ENCODE peak calls at places on chromosomes 12 and 14, in five cellular contexts. One of them, this sample, is unnamed.

GRCh38 chr14:21382095-21382494 is 1.7 kb downstream of the SUPT16H start:
- DNase-seq in endothelial cell of umbilical vein: no peak
- DNase-seq in GM23248: peak
- DNase-seq in GM23338: no peak
- DNase-seq in mammary epithelial cell: no peak
- DNase-seq in this sample: peak

GRCh38 chr12:46660719-46661118 is 165.1 kb downstream of the SLC38A4 start:
- DNase-seq in endothelial cell of umbilical vein: no peak
- DNase-seq in GM23338: no peak
- DNase-seq in GM23248: peak
- DNase-seq in mammary epithelial cell: no peak
- DNase-seq in this sample: no peak

GRCh38 chr14:52950898-52951729 is at the start of gene FERMT2:
- DNase-seq in endothelial cell of umbilical vein: peak
- DNase-seq in mammary epithelial cell: peak
- DNase-seq in GM23338: peak
- DNase-seq in GM23248: peak
- DNase-seq in this sample: peak

GRCh38 chr12:77855548-77855947 is 24.9 kb downstream of the NAV3 start:
- DNase-seq in mammary epithelial cell: no peak
- DNase-seq in GM23338: no peak
- DNase-seq in GM23248: no peak
- DNase-seq in endothelial cell of umbilical vein: no peak
- DNase-seq in this sample: peak

GRCh38 chr14:56816575-56817391 is 6.5 kb upstream of the OTX2 start:
- DNase-seq in endothelial cell of umbilical vein: no peak
- DNase-seq in GM23338: peak
- DNase-seq in mammary epithelial cell: peak
- DNase-seq in GM23248: no peak
- DNase-seq in this sample: no peak

GRCh38 chr12:12482150-12482761 is 80.4 kb downstream of the DUSP16 start:
- DNase-seq in GM23248: no peak
- DNase-seq in endothelial cell of umbilical vein: no peak
- DNase-seq in mammary epithelial cell: no peak
- DNase-seq in GM23338: no peak
- DNase-seq in this sample: no peak

GRCh38 chr14:99168330-99168729 is 103.7 kb downstream of the BCL11B start:
- DNase-seq in GM23338: no peak
- DNase-seq in endothelial cell of umbilical vein: no peak
- DNase-seq in GM23248: no peak
- DNase-seq in mammary epithelial cell: no peak
- DNase-seq in this sample: no peak

GRCh38 chr12:27927347-27927746 is 45.2 kb downstream of the PTHLH start:
- DNase-seq in mammary epithelial cell: no peak
- DNase-seq in GM23248: no peak
- DNase-seq in GM23338: no peak
- DNase-seq in endothelial cell of umbilical vein: no peak
- DNase-seq in this sample: no peak

GRCh38 chr12:4817813-4818212 is 91.9 kb upstream of the KCNA1 start:
- DNase-seq in endothelial cell of umbilical vein: no peak
- DNase-seq in GM23248: no peak
- DNase-seq in GM23338: no peak
- DNase-seq in mammary epithelial cell: no peak
- DNase-seq in this sample: no peak

GRCh38 chr14:36365766-36366165 is 45.3 kb upstream of the MBIP start:
- DNase-seq in GM23338: no peak
- DNase-seq in GM23248: no peak
- DNase-seq in endothelial cell of umbilical vein: no peak
- DNase-seq in mammary epithelial cell: no peak
- DNase-seq in this sample: no peak

GRCh38 chr12:24226745-24227350 is 277.4 kb upstream of the SOX5 start:
- DNase-seq in GM23248: peak
- DNase-seq in mammary epithelial cell: peak
- DNase-seq in endothelial cell of umbilical vein: peak
- DNase-seq in GM23338: no peak
- DNase-seq in this sample: peak

GRCh38 chr12:119311897-119312296 is 22.6 kb upstream of the CCDC60 start:
- DNase-seq in GM23248: no peak
- DNase-seq in mammary epithelial cell: no peak
- DNase-seq in GM23338: no peak
- DNase-seq in endothelial cell of umbilical vein: no peak
- DNase-seq in this sample: no peak
- TF ChIP-seq EZH2 in GM23248: no peak
- TF ChIP-seq EZH2 in mammary epithelial cell: no peak
- TF ChIP-seq EZH2 in GM23338: no peak
- TF ChIP-seq EZH2 in endothelial cell of umbilical vein: no peak
- TF ChIP-seq EZH2 in this sample: no peak

DNA sequence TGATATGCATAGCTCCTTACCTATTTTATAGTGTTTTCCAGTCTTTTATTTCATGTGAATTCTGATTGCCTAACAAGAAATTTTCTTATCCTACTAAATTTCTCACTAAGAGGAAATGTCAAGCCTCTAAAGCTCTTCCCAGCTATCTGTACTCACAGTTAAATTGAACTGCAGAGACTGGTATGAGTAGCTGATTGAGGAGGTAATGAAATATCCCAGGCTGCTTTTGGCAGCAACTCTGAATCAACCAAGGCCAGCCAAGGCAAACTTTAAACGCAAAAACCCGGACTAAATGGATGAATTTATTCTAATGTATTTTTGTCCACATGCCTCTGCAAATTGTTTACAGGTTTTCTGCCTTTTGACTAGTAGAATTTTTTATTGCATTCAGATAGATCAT is 119.1 kb upstream of the PMCH start:
- DNase-seq in mammary epithelial cell: no peak
- DNase-seq in GM23248: no peak
- DNase-seq in endothelial cell of umbilical vein: no peak
- DNase-seq in GM23338: no peak
- DNase-seq in this sample: no peak
- H3K27ac ChIP-seq in mammary epithelial cell: no peak
- H3K27ac ChIP-seq in GM23248: no peak
- H3K27ac ChIP-seq in endothelial cell of umbilical vein: no peak
- H3K27ac ChIP-seq in GM23338: no peak
- H3K27ac ChIP-seq in this sample: no peak

GRCh38 chr14:23379331-23380196 is 2.7 kb downstream of the CMTM5 start:
- DNase-seq in endothelial cell of umbilical vein: peak
- DNase-seq in GM23248: peak
- DNase-seq in mammary epithelial cell: peak
- DNase-seq in GM23338: peak
- DNase-seq in this sample: peak
- TF ChIP-seq EZH2 in endothelial cell of umbilical vein: no peak
- TF ChIP-seq EZH2 in GM23248: no peak
- TF ChIP-seq EZH2 in mammary epithelial cell: no peak
- TF ChIP-seq EZH2 in GM23338: no peak
- TF ChIP-seq EZH2 in this sample: no peak

DNA sequence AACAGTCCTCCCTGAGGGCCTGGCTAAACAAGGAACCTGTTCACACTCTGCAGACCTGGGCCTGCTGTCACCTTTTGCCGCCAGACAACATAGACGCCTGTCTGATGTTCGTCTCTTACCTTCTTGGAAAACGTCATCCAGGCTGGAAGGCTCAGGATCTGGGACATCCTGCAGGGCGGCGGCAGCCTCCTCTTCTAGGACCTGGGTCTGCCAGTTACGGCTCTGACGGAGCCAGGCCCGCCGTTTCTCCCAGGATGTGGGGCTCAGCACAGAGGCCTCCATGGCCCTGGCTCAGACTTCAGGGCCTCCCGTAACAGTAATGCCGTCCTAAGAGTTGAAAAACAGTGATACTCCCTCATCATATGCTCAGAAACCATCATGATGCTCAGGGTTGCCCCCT is 10.3 kb downstream of the TESPA1 start:
- DNase-seq in GM23338: peak
- DNase-seq in GM23248: no peak
- DNase-seq in endothelial cell of umbilical vein: no peak
- DNase-seq in mammary epithelial cell: no peak
- DNase-seq in this sample: no peak
- H3K27ac ChIP-seq in GM23338: no peak
- H3K27ac ChIP-seq in GM23248: no peak
- H3K27ac ChIP-seq in endothelial cell of umbilical vein: no peak
- H3K27ac ChIP-seq in mammary epithelial cell: no peak
- H3K27ac ChIP-seq in this sample: no peak

GRCh38 chr12:20370001-20370381 is 1.7 kb downstream of the PDE3A start:
- DNase-seq in mammary epithelial cell: no peak
- DNase-seq in endothelial cell of umbilical vein: peak
- DNase-seq in GM23338: peak
- DNase-seq in GM23248: peak
- DNase-seq in this sample: no peak

GRCh38 chr12:20367731-20368652 is at the start of gene PDE3A:
- DNase-seq in GM23338: peak
- DNase-seq in GM23248: peak
- DNase-seq in mammary epithelial cell: peak
- DNase-seq in endothelial cell of umbilical vein: peak
- DNase-seq in this sample: peak

GRCh38 chr12:20369164-20370000 is 1.0 kb downstream of the PDE3A start:
- DNase-seq in endothelial cell of umbilical vein: peak
- DNase-seq in GM23338: peak
- DNase-seq in mammary epithelial cell: peak
- DNase-seq in GM23248: peak
- DNase-seq in this sample: peak

GRCh38 chr12:20366776-20367409 is 1.4 kb upstream of the PDE3A start:
- DNase-seq in GM23338: no peak
- DNase-seq in endothelial cell of umbilical vein: no peak
- DNase-seq in GM23248: no peak
- DNase-seq in mammary epithelial cell: no peak
- DNase-seq in this sample: no peak

GRCh38 chr12:20368653-20369163 is 371 bp downstream of the PDE3A start:
- DNase-seq in endothelial cell of umbilical vein: peak
- DNase-seq in GM23248: peak
- DNase-seq in mammary epithelial cell: peak
- DNase-seq in GM23338: peak
- DNase-seq in this sample: peak
- TF ChIP-seq EZH2 in endothelial cell of umbilical vein: no peak
- TF ChIP-seq EZH2 in GM23248: no peak
- TF ChIP-seq EZH2 in mammary epithelial cell: no peak
- TF ChIP-seq EZH2 in GM23338: peak
- TF ChIP-seq EZH2 in this sample: no peak

GRCh38 chr12:47801170-47801903 is 18.4 kb downstream of the HDAC7 start:
- DNase-seq in GM23248: peak
- DNase-seq in GM23338: no peak
- DNase-seq in endothelial cell of umbilical vein: peak
- DNase-seq in mammary epithelial cell: no peak
- DNase-seq in this sample: no peak

GRCh38 chr12:47801904-47802246 is 17.8 kb downstream of the HDAC7 start:
- DNase-seq in mammary epithelial cell: no peak
- DNase-seq in endothelial cell of umbilical vein: peak
- DNase-seq in GM23338: no peak
- DNase-seq in GM23248: no peak
- DNase-seq in this sample: no peak

GRCh38 chr12:47802312-47802711 is 17.4 kb downstream of the HDAC7 start:
- DNase-seq in endothelial cell of umbilical vein: no peak
- DNase-seq in GM23338: peak
- DNase-seq in mammary epithelial cell: no peak
- DNase-seq in GM23248: peak
- DNase-seq in this sample: no peak

GRCh38 chr12:47804177-47804576 is 15.5 kb downstream of the HDAC7 start:
- DNase-seq in mammary epithelial cell: no peak
- DNase-seq in endothelial cell of umbilical vein: no peak
- DNase-seq in GM23248: no peak
- DNase-seq in GM23338: no peak
- DNase-seq in this sample: no peak

GRCh38 chr12:47803196-47803875 is 16.4 kb downstream of the HDAC7 start:
- DNase-seq in GM23248: no peak
- DNase-seq in endothelial cell of umbilical vein: no peak
- DNase-seq in GM23338: no peak
- DNase-seq in mammary epithelial cell: no peak
- DNase-seq in this sample: no peak
- H3K27ac ChIP-seq in GM23248: no peak
- H3K27ac ChIP-seq in endothelial cell of umbilical vein: peak
- H3K27ac ChIP-seq in GM23338: no peak
- H3K27ac ChIP-seq in mammary epithelial cell: no peak
- H3K27ac ChIP-seq in this sample: no peak

DNA sequence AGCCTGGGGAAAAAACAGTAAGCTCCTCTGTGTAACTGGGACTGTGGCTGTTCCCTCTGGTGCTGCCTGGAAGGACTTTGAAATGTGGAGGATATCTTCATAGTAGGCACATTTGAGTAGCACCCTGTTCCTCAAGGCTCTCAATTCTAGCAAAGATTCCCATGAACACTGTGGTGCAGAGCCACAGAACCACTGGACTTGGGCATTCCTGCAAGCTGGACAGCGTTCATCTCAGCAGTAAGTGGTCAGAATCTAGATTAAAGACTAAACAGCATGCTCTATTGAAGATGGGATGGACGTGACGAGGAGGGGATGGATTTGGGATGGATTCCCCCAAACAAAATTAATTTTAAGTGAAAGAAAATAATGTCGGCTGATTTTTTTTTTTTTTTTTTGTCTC is 9.4 kb upstream of the YBX3 start:
- DNase-seq in GM23248: no peak
- DNase-seq in GM23338: no peak
- DNase-seq in endothelial cell of umbilical vein: no peak
- DNase-seq in mammary epithelial cell: no peak
- DNase-seq in this sample: no peak
- TF ChIP-seq EZH2 in GM23248: no peak
- TF ChIP-seq EZH2 in GM23338: no peak
- TF ChIP-seq EZH2 in endothelial cell of umbilical vein: no peak
- TF ChIP-seq EZH2 in mammary epithelial cell: no peak
- TF ChIP-seq EZH2 in this sample: no peak

This sample was measured in fibroblast of lung.